ENCODE peak calls at places on chromosomes 5 and 9, in ten cellular contexts. M is EH, S is HEK293T, X is cardiac muscle cell, H is NCI-H460, T is neuronal stem cell, I is AG09309, A is RWPE1, J is COR-L47, O is endodermal cell. G is an unnamed sample.

GRCh38 chr5:172364773-172365172 is 81.2 kb upstream of the UBTD2 start:
- DNase-seq in O (no peak), A (no peak), J (no peak), M (peak; percentile 27), H (no peak), I (no peak), S (no peak), X (no peak), T (no peak), G (no peak)

GRCh38 chr9:103816146-103816545 is 278.0 kb upstream of the SMC2 start:
- DNase-seq in H (no peak), I (no peak), S (no peak), T (no peak), A (no peak), X (no peak), O (no peak), J (no peak), M (no peak), G (no peak)

GRCh38 chr5:140302786-140303639 is at the start of gene PFDN1:
- DNase-seq in O (peak; percentile 98), S (peak; percentile 97), X (peak; percentile 98), H (peak; percentile 95), J (peak; percentile 92), M (peak; percentile 97), T (peak; percentile 95), A (peak; percentile 100), I (peak; percentile 79), G (peak; percentile 85)

GRCh38 chr9:112115955-112116354 is 59.1 kb downstream of the SUSD1 start:
- DNase-seq in O (no peak), T (no peak), M (peak; percentile 13), J (no peak), A (no peak), S (no peak), H (no peak), X (no peak), I (no peak), G (no peak)

GRCh38 chr9:89478821-89479668 is 18.9 kb downstream of the SEMA4D start:
- DNase-seq in J (no peak), I (no peak), T (no peak), S (no peak), O (no peak), A (no peak), M (no peak), H (no peak), X (no peak), G (no peak)

GRCh38 chr5:143577554-143577953 is 174.1 kb upstream of the NR3C1 start:
- DNase-seq in T (no peak), M (no peak), X (no peak), I (no peak), O (no peak), S (no peak), H (no peak), J (no peak), A (no peak), G (no peak)

GRCh38 chr5:114243983-114244305 is 117.9 kb upstream of the KCNN2 start:
- DNase-seq in X (no peak), T (no peak), I (no peak), A (no peak), S (no peak), O (no peak), J (no peak), M (no peak), H (no peak), G (no peak)

GRCh38 chr5:115435776-115436712 is 108.5 kb downstream of the FEM1C start:
- DNase-seq in H (no peak), T (no peak), O (no peak), X (no peak), A (peak; percentile 65), M (peak; percentile 30), S (no peak), J (no peak), I (no peak), G (no peak)

GRCh38 chr9:33024126-33024965 is 727 bp upstream of the DNAJA1 start:
- DNase-seq in A (peak; percentile 67), O (no peak), X (no peak), I (no peak), H (no peak), M (no peak), T (no peak), S (no peak), J (peak; percentile 17), G (no peak)

GRCh38 chr5:54390015-54390414 is 65.5 kb upstream of the HSPB3 start:
- DNase-seq in J (peak; percentile 95), I (peak; percentile 80), T (no peak), H (no peak), X (no peak), A (peak; percentile 94), O (no peak), S (peak; percentile 76), M (peak; percentile 91), G (no peak)

GRCh38 chr9:77876091-77876490 is 155.5 kb downstream of the GNAQ start:
- DNase-seq in I (no peak), M (peak; percentile 56), O (peak; percentile 58), S (peak; percentile 17), A (no peak), X (peak; percentile 58), T (no peak), H (no peak), J (no peak), G (no peak)

GRCh38 chr9:698276-698675 is 143.2 kb upstream of the DMRT1 start:
- DNase-seq in H (no peak), I (no peak), J (no peak), X (no peak), M (peak; percentile 81), S (no peak), O (no peak), A (no peak), T (no peak), G (no peak)

GRCh38 chr9:81861644-81862043 is 66.6 kb upstream of the SPATA31D4 start:
- DNase-seq in M (peak; percentile 78), I (no peak), H (no peak), X (no peak), J (no peak), S (no peak), T (no peak), O (no peak), A (peak; percentile 91), G (no peak)

GRCh38 chr5:131745594-131746175 is 51.1 kb downstream of the FNIP1 start:
- DNase-seq in T (no peak), O (no peak), S (no peak), I (no peak), A (no peak), J (no peak), M (no peak), H (no peak), X (no peak), G (no peak)

GRCh38 chr9:78054180-78054579 is 22.6 kb upstream of the GNAQ start:
- DNase-seq in J (no peak), A (no peak), S (no peak), I (no peak), H (no peak), X (no peak), T (no peak), O (no peak), M (no peak), G (peak; percentile 15)

GRCh38 chr5:151618907-151619306 is 27.8 kb upstream of the FAT2 start:
- DNase-seq in A (no peak), I (no peak), S (no peak), J (no peak), M (no peak), O (peak; percentile 69), H (no peak), X (no peak), T (no peak), G (no peak)

GRCh38 chr5:72515211-72515610 is 8.0 kb upstream of the ZNF366 start:
- DNase-seq in A (no peak), S (no peak), T (no peak), M (no peak), X (no peak), H (no peak), J (no peak), I (no peak), O (no peak), G (no peak)

GRCh38 chr9:75186767-75187380 is 98.6 kb downstream of the OSTF1 start:
- DNase-seq in A (peak; percentile 37), H (peak; percentile 17), T (no peak), O (no peak), J (no peak), S (no peak), I (no peak), X (no peak), M (peak; percentile 23), G (no peak)

GRCh38 chr5:31427013-31427783 is 104.7 kb downstream of the DROSHA start:
- DNase-seq in T (no peak), J (no peak), S (no peak), X (no peak), O (peak; percentile 61), I (no peak), M (no peak), H (no peak), A (no peak), G (no peak)

GRCh38 chr5:128674837-128675446 is 136.9 kb upstream of the FBN2 start:
- DNase-seq in T (no peak), I (peak; percentile 11), J (peak; percentile 2), X (no peak), A (peak; percentile 69), H (peak; percentile 40), O (peak; percentile 89), M (peak; percentile 74), S (peak; percentile 56), G (peak; percentile 2)

GRCh38 chr5:143341807-143342570 is 61.5 kb downstream of the NR3C1 start:
- DNase-seq in M (peak; percentile 64), X (no peak), I (no peak), T (no peak), J (no peak), A (peak; percentile 61), H (peak; percentile 58), S (no peak), O (no peak), G (no peak)

GRCh38 chr5:117794847-117795246 is 1193.5 kb downstream of the DTWD2 start:
- DNase-seq in S (no peak), T (no peak), X (no peak), M (peak; percentile 62), I (no peak), J (no peak), H (no peak), O (no peak), A (no peak), G (no peak)

GRCh38 chr5:90144625-90145327 is 264.8 kb downstream of the CETN3 start:
- DNase-seq in M (no peak), H (no peak), X (no peak), I (no peak), O (no peak), J (no peak), S (no peak), T (no peak), A (no peak), G (no peak)

GRCh38 chr9:83177747-83178146 is 114.8 kb upstream of the RASEF start:
- DNase-seq in I (no peak), A (no peak), T (no peak), M (no peak), J (no peak), S (no peak), O (no peak), H (no peak), X (no peak), G (no peak)

GRCh38 chr9:36328798-36329411 is 70.7 kb upstream of the GNE start:
- DNase-seq in M (peak; percentile 76), I (peak; percentile 46), X (peak; percentile 75), J (peak; percentile 56), A (peak; percentile 75), T (peak; percentile 45), H (peak; percentile 63), S (peak; percentile 62), O (no peak), G (peak; percentile 51)

GRCh38 chr9:126617740-126618133 is 4.0 kb downstream of the LMX1B start:
- DNase-seq in I (no peak), S (no peak), M (no peak), X (no peak), J (no peak), T (no peak), O (peak; percentile 66), A (no peak), H (no peak), G (no peak)

GRCh38 chr9:36191290-36191645 is 547 bp downstream of the CLTA start:
- DNase-seq in I (no peak), M (peak; percentile 55), J (no peak), X (peak; percentile 47), S (no peak), A (peak; percentile 23), T (no peak), O (peak; percentile 58), H (no peak), G (peak; percentile 31)

GRCh38 chr5:177528631-177529030 is 11.9 kb upstream of the DDX41 start:
- DNase-seq in X (no peak), M (no peak), T (no peak), J (no peak), S (no peak), A (no peak), I (no peak), O (no peak), H (no peak), G (no peak)